ENCODE peak calls at places on chromosomes 3 and 15, in five cellular contexts. C is germinal center, E is left lung, S is SK-MEL-5, V is HFF-Myc. R is an unnamed sample.

GRCh38 chr3:44996556-44996969 is 20.5 kb downstream of the EXOSC7 start:
- DNase-seq in C (no peak), E (no peak), S (no peak), V (no peak), R (no peak)

GRCh38 chr3:148971819-148972218 is 19.5 kb upstream of the GYG1 start:
- DNase-seq in C (no peak), E (no peak), S (no peak), V (no peak), R (no peak)

GRCh38 chr3:139044366-139045210 is at the start of gene PRR23C:
- DNase-seq in C (no peak), E (no peak), S (no peak), V (no peak), R (no peak)

GRCh38 chr3:132222868-132223538 is 94.2 kb upstream of the ACP3 start:
- DNase-seq in C (no peak), E (no peak), S (no peak), V (no peak), R (no peak)

GRCh38 chr3:132378048-132378762 is 39.1 kb upstream of the DNAJC13 start:
- DNase-seq in C (no peak), E (no peak), S (no peak), V (no peak), R (no peak)

GRCh38 chr3:65758871-65759598 is 279.7 kb downstream of the MAGI1 start:
- DNase-seq in C (no peak), E (no peak), S (peak; percentile 28), V (no peak), R (no peak)

GRCh38 chr15:39920510-39921273 is 626 bp upstream of the GPR176 start:
- DNase-seq in C (peak; percentile 89), E (peak; percentile 95), S (peak; percentile 69), V (no peak), R (peak; percentile 68)

GRCh38 chr3:78277793-78278192 is 1237.9 kb downstream of the ROBO2 start:
- DNase-seq in C (no peak), E (no peak), S (no peak), V (peak; percentile 10), R (no peak)

GRCh38 chr3:175431396-175431795 is 572.3 kb downstream of the NAALADL2 start:
- DNase-seq in C (no peak), E (no peak), S (no peak), V (no peak), R (no peak)

GRCh38 chr3:50584391-50584790 is 15.1 kb downstream of the HEMK1 start:
- DNase-seq in C (no peak), E (no peak), S (no peak), V (no peak), R (no peak)

GRCh38 chr3:72231439-72232196 is 446.7 kb upstream of the PROK2 start:
- DNase-seq in C (no peak), E (no peak), S (peak; percentile 95), V (no peak), R (no peak)

GRCh38 chr15:25391971-25392733 is 46.7 kb downstream of the UBE3A start:
- DNase-seq in C (no peak), E (no peak), S (no peak), V (peak; percentile 17), R (no peak)

GRCh38 chr3:46497556-46498265 is at the start of gene RTP3:
- DNase-seq in C (no peak), E (no peak), S (no peak), V (no peak), R (no peak)

GRCh38 chr15:101028772-101029438 is 109.7 kb downstream of the LRRK1 start:
- DNase-seq in C (no peak), E (no peak), S (no peak), V (no peak), R (no peak)

GRCh38 chr3:122024800-122025199 is 2.8 kb upstream of the ILDR1 start:
- DNase-seq in C (no peak), E (no peak), S (no peak), V (no peak), R (no peak)

GRCh38 chr3:149016669-149017541 is 25.6 kb downstream of the GYG1 start:
- DNase-seq in C (no peak), E (no peak), S (peak; percentile 34), V (peak; percentile 48), R (no peak)

GRCh38 chr15:96410175-96411055 is 79.9 kb downstream of the NR2F2 start:
- DNase-seq in C (no peak), E (no peak), S (no peak), V (no peak), R (no peak)

GRCh38 chr3:177835008-177835407 is 637.7 kb upstream of the TBL1XR1 start:
- DNase-seq in C (no peak), E (peak; percentile 54), S (peak; percentile 43), V (peak; percentile 96), R (peak; percentile 43)

GRCh38 chr15:99732711-99733267 is 448 bp downstream of the LYSMD4 start:
- DNase-seq in C (no peak), E (peak; percentile 89), S (no peak), V (no peak), R (no peak)

GRCh38 chr3:124951511-124952390 is 17.2 kb upstream of the MUC13 start:
- DNase-seq in C (no peak), E (no peak), S (peak; percentile 20), V (no peak), R (no peak)

GRCh38 chr3:37730825-37731224 is 130.9 kb upstream of the CTDSPL start:
- DNase-seq in C (no peak), E (no peak), S (no peak), V (no peak), R (no peak)

GRCh38 chr15:82647835-82648256 is 683 bp upstream of the CPEB1 start:
- DNase-seq in C (peak; percentile 71), E (peak; percentile 77), S (no peak), V (no peak), R (no peak)

R was measured in PC-9.